ENCODE peak calls at places on chromosome 9, in five cellular contexts. X, U, C, P and Z are unnamed samples.
A peak's percentile ranks its signal among the peaks of the same experiment; 100 is the strongest.

GRCh38 chr9:137176302-137177182 is 4.7 kb upstream of the TMEM210 start:
- DNase-seq in P (no peak), X (no peak), U (no peak), C (peak; percentile 49), Z (peak; percentile 73)

GRCh38 chr9:13351768-13352386 is 72.4 kb upstream of the MPDZ start:
- DNase-seq in X (peak; percentile 7), P (no peak), C (peak; percentile 23), U (peak; percentile 24), Z (peak; percentile 20)

GRCh38 chr9:131875828-131876485 is 136.1 kb upstream of the RAPGEF1 start:
- DNase-seq in X (no peak), U (no peak), C (no peak), P (no peak), Z (no peak)

GRCh38 chr9:38259519-38260218 is 132.8 kb upstream of the ALDH1B1 start:
- DNase-seq in P (no peak), X (no peak), C (no peak), U (no peak), Z (no peak)

GRCh38 chr9:37102476-37102875 is 17.9 kb upstream of the ZCCHC7 start:
- DNase-seq in C (no peak), P (no peak), U (no peak), X (no peak), Z (no peak)

GRCh38 chr9:123065191-123065590 is 31.7 kb downstream of the GPR21 start:
- DNase-seq in X (no peak), U (no peak), C (no peak), P (no peak), Z (no peak)

GRCh38 chr9:4837768-4838546 is 45.2 kb downstream of the RCL1 start:
- DNase-seq in U (no peak), P (no peak), C (peak; percentile 81), X (no peak), Z (no peak)

GRCh38 chr9:123607479-123607878 is 251.5 kb downstream of the CRB2 start:
- DNase-seq in X (no peak), P (no peak), U (no peak), C (peak; percentile 47), Z (no peak)

GRCh38 chr9:137064027-137064879 is 6.1 kb downstream of the SAPCD2 start:
- DNase-seq in X (no peak), U (peak; percentile 89), C (peak; percentile 41), P (no peak), Z (peak; percentile 56)

GRCh38 chr9:10855847-10856246 is 243.0 kb upstream of the PTPRD start:
- DNase-seq in U (no peak), C (no peak), X (no peak), P (no peak), Z (no peak)

GRCh38 chr9:106941901-106942300 is 78.9 kb downstream of the ZNF462 start:
- DNase-seq in P (no peak), C (no peak), U (no peak), X (no peak), Z (no peak)
- TF ChIP-seq ZBTB33 in P (no peak), C (no peak), U (no peak), X (no peak), Z (no peak)

GRCh38 chr9:2015581-2016410 is 649 bp downstream of the SMARCA2 start:
- DNase-seq in P (no peak), C (peak; percentile 13), X (no peak), U (peak; percentile 71), Z (peak; percentile 30)
- TF ChIP-seq ZBTB33 in P (no peak), C (no peak), X (no peak), U (no peak), Z (no peak)

GRCh38 chr9:68825755-68826500 is 120.9 kb downstream of the PIP5K1B start:
- DNase-seq in P (no peak), C (no peak), X (no peak), U (no peak), Z (no peak)

GRCh38 chr9:68819065-68819464 is 114.0 kb downstream of the PIP5K1B start:
- DNase-seq in P (no peak), U (no peak), X (no peak), C (no peak), Z (peak; percentile 33)

GRCh38 chr9:68817079-68817875 is 112.2 kb downstream of the PIP5K1B start:
- DNase-seq in C (peak; percentile 87), X (no peak), P (no peak), U (no peak), Z (no peak)

GRCh38 chr9:68827833-68828744 is 123.0 kb downstream of the PIP5K1B start:
- DNase-seq in P (no peak), X (no peak), C (peak; percentile 5), U (no peak), Z (no peak)

DNA sequence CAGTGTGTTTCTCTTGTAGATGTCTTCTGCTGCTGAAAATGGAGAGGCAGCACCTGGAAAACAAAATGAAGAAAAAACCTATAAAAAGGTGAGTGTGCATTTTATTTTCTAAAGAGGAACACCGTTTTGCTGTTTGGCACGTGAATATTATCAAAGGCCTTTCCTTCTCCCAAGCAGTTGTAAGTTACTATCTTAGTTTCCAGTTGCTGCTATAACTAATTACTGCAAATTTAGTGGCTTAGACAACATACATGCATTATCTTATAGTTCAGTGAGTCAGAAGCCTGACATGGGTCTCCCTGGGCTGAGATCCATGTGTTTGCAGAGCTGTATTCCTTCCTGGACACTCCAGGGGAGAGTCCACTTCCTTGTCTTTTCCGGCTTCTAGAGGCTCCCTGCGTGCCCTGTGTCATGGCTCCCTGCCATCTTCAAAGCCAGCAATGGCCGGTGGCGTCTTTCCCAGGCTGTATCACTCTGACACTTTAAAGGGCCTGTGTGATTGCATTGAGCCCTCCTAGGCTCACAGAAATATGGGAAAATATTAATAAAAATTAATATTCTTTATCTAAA is 117.6 kb downstream of the PIP5K1B start:
- DNase-seq in X (no peak), P (no peak), U (no peak), C (no peak), Z (no peak)
- TF ChIP-seq ZBTB33 in X (no peak), P (no peak), U (no peak), C (no peak), Z (no peak)

GRCh38 chr9:16126042-16126441 is 573.2 kb downstream of the CCDC171 start:
- DNase-seq in U (no peak), C (no peak), X (no peak), P (no peak), Z (no peak)
- TF ChIP-seq ZBTB33 in U (no peak), C (no peak), X (no peak), P (no peak), Z (no peak)

GRCh38 chr9:110202232-110202631 is 5.7 kb downstream of the C9orf152 start:
- DNase-seq in U (no peak), C (no peak), X (no peak), P (no peak), Z (no peak)

GRCh38 chr9:110206388-110206787 is 1.6 kb downstream of the C9orf152 start:
- DNase-seq in P (no peak), C (no peak), U (no peak), X (no peak), Z (no peak)

GRCh38 chr9:110208031-110208430 is at the start of gene C9orf152:
- DNase-seq in U (no peak), P (no peak), C (no peak), X (no peak), Z (no peak)

GRCh38 chr9:110207071-110207923 is 662 bp downstream of the C9orf152 start:
- DNase-seq in U (no peak), X (no peak), C (no peak), P (no peak), Z (no peak)
- TF ChIP-seq ZBTB33 in U (no peak), X (no peak), C (no peak), P (no peak), Z (no peak)

DNA sequence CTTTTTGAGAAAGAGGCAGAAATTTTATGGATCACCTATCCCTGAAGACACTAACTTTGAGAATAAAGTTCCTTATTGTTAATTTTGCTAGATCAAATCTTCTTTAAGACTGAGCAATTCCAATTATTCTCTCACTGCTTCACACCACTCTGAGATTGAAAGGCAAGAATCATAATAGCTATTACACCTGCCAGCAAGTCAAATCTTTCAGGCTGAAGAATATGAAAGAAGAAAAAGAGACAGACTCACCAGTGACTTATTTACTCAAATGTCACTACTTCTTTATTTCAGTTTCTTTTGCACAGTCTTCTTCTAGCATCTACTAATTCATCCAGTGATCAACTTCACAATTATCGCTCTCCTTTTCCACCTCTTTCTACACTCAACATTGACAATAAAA is 35.9 kb upstream of the PLPPR1 start:
- DNase-seq in U (no peak), X (no peak), P (no peak), C (no peak), Z (no peak)
- TF ChIP-seq ZBTB33 in U (no peak), X (no peak), P (no peak), C (no peak), Z (no peak)